ENCODE peak calls at places on chromosomes 6 and 20, in five cellular contexts. One of them, this sample, is unnamed.

GRCh38 chr20:2829376-2829775 is 11.1 kb downstream of the PCED1A start:
- DNase-seq in neuronal stem cell: no peak
- DNase-seq in trophoblast cell: no peak
- DNase-seq in mesenchymal stem cell: no peak
- DNase-seq in IMR-90: no peak
- DNase-seq in this sample: no peak

GRCh38 chr6:169205176-169206160 is 48.2 kb downstream of the THBS2 start:
- DNase-seq in trophoblast cell: no peak
- DNase-seq in IMR-90: peak; percentile 79
- DNase-seq in neuronal stem cell: no peak
- DNase-seq in mesenchymal stem cell: no peak
- DNase-seq in this sample: no peak

GRCh38 chr6:113936093-113936934 is 34.6 kb downstream of the HDAC2 start:
- DNase-seq in trophoblast cell: peak; percentile 38
- DNase-seq in neuronal stem cell: peak; percentile 37
- DNase-seq in mesenchymal stem cell: peak; percentile 69
- DNase-seq in IMR-90: peak; percentile 70
- DNase-seq in this sample: no peak

GRCh38 chr6:79536615-79536968 is 638 bp downstream of the LCA5 start:
- DNase-seq in trophoblast cell: no peak
- DNase-seq in neuronal stem cell: no peak
- DNase-seq in IMR-90: peak; percentile 31
- DNase-seq in mesenchymal stem cell: peak; percentile 65
- DNase-seq in this sample: no peak

GRCh38 chr20:53803492-53804155 is 210.0 kb upstream of the ZNF217 start:
- DNase-seq in neuronal stem cell: no peak
- DNase-seq in mesenchymal stem cell: no peak
- DNase-seq in trophoblast cell: no peak
- DNase-seq in IMR-90: no peak
- DNase-seq in this sample: no peak

GRCh38 chr6:88141641-88142298 is 24.4 kb downstream of the CNR1 start:
- DNase-seq in IMR-90: no peak
- DNase-seq in trophoblast cell: no peak
- DNase-seq in mesenchymal stem cell: no peak
- DNase-seq in neuronal stem cell: no peak
- DNase-seq in this sample: no peak

GRCh38 chr6:120816862-120817261 is 517.4 kb downstream of the TBC1D32 start:
- DNase-seq in trophoblast cell: no peak
- DNase-seq in neuronal stem cell: no peak
- DNase-seq in mesenchymal stem cell: no peak
- DNase-seq in IMR-90: no peak
- DNase-seq in this sample: no peak

GRCh38 chr20:47574616-47575401 is 73.1 kb downstream of the NCOA3 start:
- DNase-seq in neuronal stem cell: no peak
- DNase-seq in mesenchymal stem cell: peak; percentile 26
- DNase-seq in IMR-90: peak; percentile 49
- DNase-seq in trophoblast cell: no peak
- DNase-seq in this sample: no peak

GRCh38 chr20:38453941-38454340 is 18.7 kb upstream of the RALGAPB start:
- DNase-seq in mesenchymal stem cell: no peak
- DNase-seq in IMR-90: no peak
- DNase-seq in neuronal stem cell: no peak
- DNase-seq in trophoblast cell: peak; percentile 32
- DNase-seq in this sample: no peak

GRCh38 chr20:8790442-8791074 is 278.3 kb upstream of the PLCB4 start:
- DNase-seq in neuronal stem cell: peak; percentile 29
- DNase-seq in mesenchymal stem cell: peak; percentile 57
- DNase-seq in IMR-90: peak; percentile 60
- DNase-seq in trophoblast cell: peak; percentile 6
- DNase-seq in this sample: no peak

GRCh38 chr6:50840814-50841192 is 22.1 kb downstream of the TFAP2B start:
- DNase-seq in mesenchymal stem cell: no peak
- DNase-seq in IMR-90: no peak
- DNase-seq in trophoblast cell: no peak
- DNase-seq in neuronal stem cell: no peak
- DNase-seq in this sample: no peak

GRCh38 chr20:11870411-11870810 is 47.3 kb upstream of the BTBD3 start:
- DNase-seq in neuronal stem cell: no peak
- DNase-seq in IMR-90: no peak
- DNase-seq in trophoblast cell: peak; percentile 43
- DNase-seq in mesenchymal stem cell: no peak
- DNase-seq in this sample: no peak

GRCh38 chr6:50096267-50096666 is 46.5 kb upstream of the DEFB112 start:
- DNase-seq in neuronal stem cell: no peak
- DNase-seq in trophoblast cell: no peak
- DNase-seq in IMR-90: no peak
- DNase-seq in mesenchymal stem cell: no peak
- DNase-seq in this sample: no peak

GRCh38 chr6:135180458-135181332 is at the start of gene MYB:
- DNase-seq in mesenchymal stem cell: peak; percentile 49
- DNase-seq in trophoblast cell: peak; percentile 50
- DNase-seq in neuronal stem cell: peak; percentile 67
- DNase-seq in IMR-90: peak; percentile 38
- DNase-seq in this sample: peak; percentile 76

GRCh38 chr6:11600251-11600650 is 62.7 kb downstream of the TMEM170B start:
- DNase-seq in trophoblast cell: no peak
- DNase-seq in IMR-90: no peak
- DNase-seq in mesenchymal stem cell: no peak
- DNase-seq in neuronal stem cell: no peak
- DNase-seq in this sample: no peak

GRCh38 chr20:48747840-48748416 is 79.9 kb downstream of the PREX1 start:
- DNase-seq in neuronal stem cell: no peak
- DNase-seq in mesenchymal stem cell: no peak
- DNase-seq in IMR-90: no peak
- DNase-seq in trophoblast cell: no peak
- DNase-seq in this sample: no peak

GRCh38 chr6:131331146-131331545 is 195.9 kb downstream of the AKAP7 start:
- DNase-seq in trophoblast cell: no peak
- DNase-seq in mesenchymal stem cell: no peak
- DNase-seq in IMR-90: no peak
- DNase-seq in neuronal stem cell: no peak
- DNase-seq in this sample: no peak

DNA sequence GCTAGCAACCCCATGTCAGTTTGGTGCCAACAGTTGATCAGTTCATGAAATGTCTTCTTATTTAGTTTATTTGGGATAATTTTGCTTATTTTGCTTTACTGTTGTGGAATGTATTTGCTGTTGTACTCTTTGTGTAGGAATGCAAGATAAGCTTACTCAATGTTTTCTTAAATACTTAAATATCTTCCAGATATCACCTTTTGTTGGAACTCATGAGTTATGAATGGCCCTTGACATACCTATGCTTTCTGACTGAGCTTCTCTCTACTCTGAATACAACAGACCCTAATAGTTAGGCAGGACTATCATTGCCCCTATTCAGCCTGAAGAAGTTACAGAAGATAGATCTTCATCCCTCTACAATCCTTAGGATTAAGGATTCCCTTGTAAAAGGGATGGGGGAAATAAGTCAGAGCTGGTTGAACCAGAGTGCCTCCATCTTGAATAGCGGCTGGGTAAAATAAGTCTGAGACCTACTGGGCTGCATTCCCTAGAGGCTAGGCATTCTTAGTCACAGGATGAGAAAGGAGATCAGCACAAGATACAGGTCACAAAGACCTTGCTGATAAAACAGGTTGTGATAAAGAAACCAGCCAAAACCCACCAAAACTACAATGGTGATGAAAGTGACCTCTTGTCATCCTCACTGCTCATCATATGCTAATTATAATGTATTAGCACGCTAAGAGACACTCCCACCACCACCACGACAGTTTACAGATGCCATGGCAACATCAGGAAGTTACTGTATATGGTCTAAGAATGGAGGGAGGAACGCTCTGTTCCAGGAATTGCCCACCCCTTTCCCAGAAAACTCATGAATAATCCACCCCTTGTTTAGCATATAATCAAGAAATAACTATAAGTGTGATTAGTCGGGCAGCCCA is 196.8 kb downstream of the AKAP7 start:
- DNase-seq in mesenchymal stem cell: no peak
- DNase-seq in neuronal stem cell: no peak
- DNase-seq in trophoblast cell: peak; percentile 70
- DNase-seq in IMR-90: no peak
- DNase-seq in this sample: no peak
- H2BK120ac ChIP-seq in mesenchymal stem cell: no peak overlapping the region
- H2BK120ac ChIP-seq in neuronal stem cell: no peak overlapping the region
- H2BK120ac ChIP-seq in trophoblast cell: no peak overlapping the region
- H2BK120ac ChIP-seq in IMR-90: no peak overlapping the region
- H2BK120ac ChIP-seq in this sample: no peak overlapping the region

GRCh38 chr6:40586800-40587201 is 363 bp downstream of the LRFN2 start:
- DNase-seq in IMR-90: no peak
- DNase-seq in mesenchymal stem cell: no peak
- DNase-seq in trophoblast cell: no peak
- DNase-seq in neuronal stem cell: no peak
- DNase-seq in this sample: no peak

GRCh38 chr6:40585218-40585617 is 1.9 kb downstream of the LRFN2 start:
- DNase-seq in mesenchymal stem cell: no peak
- DNase-seq in neuronal stem cell: no peak
- DNase-seq in trophoblast cell: no peak
- DNase-seq in IMR-90: no peak
- DNase-seq in this sample: no peak

GRCh38 chr6:40584741-40585140 is 2.4 kb downstream of the LRFN2 start:
- DNase-seq in IMR-90: no peak
- DNase-seq in trophoblast cell: no peak
- DNase-seq in mesenchymal stem cell: no peak
- DNase-seq in neuronal stem cell: no peak
- DNase-seq in this sample: no peak

GRCh38 chr6:40586369-40586768 is 795 bp downstream of the LRFN2 start:
- DNase-seq in IMR-90: no peak
- DNase-seq in neuronal stem cell: no peak
- DNase-seq in trophoblast cell: no peak
- DNase-seq in mesenchymal stem cell: peak; percentile 5
- DNase-seq in this sample: no peak

GRCh38 chr6:40585661-40586269 is 1.4 kb downstream of the LRFN2 start:
- DNase-seq in neuronal stem cell: peak; percentile 49
- DNase-seq in trophoblast cell: no peak
- DNase-seq in mesenchymal stem cell: peak; percentile 9
- DNase-seq in IMR-90: no peak
- DNase-seq in this sample: peak; percentile 73
- H3K14ac ChIP-seq in neuronal stem cell: no peak overlapping the region
- H3K14ac ChIP-seq in trophoblast cell: no peak overlapping the region
- H3K14ac ChIP-seq in mesenchymal stem cell: no peak overlapping the region
- H3K14ac ChIP-seq in IMR-90: no peak overlapping the region
- H3K14ac ChIP-seq in this sample: no peak overlapping the region

GRCh38 chr20:25273046-25273445 is 25.2 kb downstream of the PYGB start:
- DNase-seq in IMR-90: no peak
- DNase-seq in neuronal stem cell: no peak
- DNase-seq in trophoblast cell: no peak
- DNase-seq in mesenchymal stem cell: no peak
- DNase-seq in this sample: no peak

GRCh38 chr20:25270829-25271251 is 23.0 kb downstream of the PYGB start:
- DNase-seq in neuronal stem cell: no peak
- DNase-seq in IMR-90: no peak
- DNase-seq in mesenchymal stem cell: no peak
- DNase-seq in trophoblast cell: no peak
- DNase-seq in this sample: peak; percentile 10

GRCh38 chr20:25271486-25272222 is 23.8 kb downstream of the PYGB start:
- DNase-seq in neuronal stem cell: no peak
- DNase-seq in IMR-90: no peak
- DNase-seq in trophoblast cell: no peak
- DNase-seq in mesenchymal stem cell: no peak
- DNase-seq in this sample: no peak

GRCh38 chr20:25273541-25274358 is 25.9 kb downstream of the PYGB start:
- DNase-seq in neuronal stem cell: no peak
- DNase-seq in mesenchymal stem cell: no peak
- DNase-seq in trophoblast cell: no peak
- DNase-seq in IMR-90: no peak
- DNase-seq in this sample: no peak

DNA sequence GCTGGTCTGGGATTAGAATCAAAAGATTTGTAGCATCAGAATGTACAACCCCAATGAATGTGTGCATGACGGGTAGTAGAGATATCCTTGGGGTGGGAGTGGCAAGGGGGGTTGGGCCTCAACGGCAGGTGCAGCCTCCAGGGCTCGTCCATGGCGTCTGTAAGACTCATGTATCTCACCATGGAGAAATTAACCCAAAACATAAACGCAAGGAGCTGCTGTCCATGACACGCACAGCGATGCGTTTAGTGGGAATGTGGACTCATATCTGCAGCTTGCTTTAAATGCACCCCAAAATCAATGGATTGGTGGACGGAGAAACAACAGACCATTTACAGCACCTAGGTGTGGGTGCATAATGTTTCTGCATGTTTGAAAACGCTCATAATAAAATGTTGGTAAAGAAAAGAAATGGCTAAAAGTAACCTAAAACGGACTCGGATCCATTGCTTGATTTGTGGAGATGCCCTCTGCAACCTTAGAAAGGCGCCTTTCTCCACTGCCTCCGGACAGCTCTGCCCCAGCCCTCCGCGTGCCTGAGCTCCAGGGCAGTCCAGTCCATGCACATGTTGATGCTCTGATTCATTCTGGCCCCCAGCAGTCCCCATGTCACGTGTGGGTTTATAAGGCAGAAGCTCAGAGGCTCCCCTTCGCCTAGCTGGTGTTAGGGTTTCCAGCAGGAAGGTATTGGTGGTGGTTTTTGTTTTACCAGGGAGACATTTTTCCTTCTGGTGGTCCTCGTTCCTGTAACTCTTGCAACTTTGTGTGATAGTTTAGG is 24.5 kb downstream of the PYGB start:
- DNase-seq in IMR-90: no peak
- DNase-seq in neuronal stem cell: no peak
- DNase-seq in mesenchymal stem cell: no peak
- DNase-seq in trophoblast cell: no peak
- DNase-seq in this sample: no peak
- H3K79me1 ChIP-seq in IMR-90: peaks cover 9% of the 10 kb centered on the region
- H3K79me1 ChIP-seq in neuronal stem cell: peaks cover 11% of the 10 kb centered on the region
- H3K79me1 ChIP-seq in mesenchymal stem cell: peaks cover 44% of the 10 kb centered on the region
- H3K79me1 ChIP-seq in trophoblast cell: no peaks in the 10 kb centered on the region
- H3K79me1 ChIP-seq in this sample: no peaks in the 10 kb centered on the region

GRCh38 chr6:73309784-73310502 is 44.1 kb downstream of the DPPA5 start:
- DNase-seq in trophoblast cell: peak; percentile 11
- DNase-seq in IMR-90: peak; percentile 52
- DNase-seq in neuronal stem cell: peak; percentile 50
- DNase-seq in mesenchymal stem cell: peak; percentile 78
- DNase-seq in this sample: peak; percentile 68
- H2BK120ac ChIP-seq in trophoblast cell: no peak overlapping the region
- H2BK120ac ChIP-seq in IMR-90: peak overlapping the region; percentile 91
- H2BK120ac ChIP-seq in neuronal stem cell: no peak overlapping the region
- H2BK120ac ChIP-seq in mesenchymal stem cell: peak overlapping the region; percentile 51
- H2BK120ac ChIP-seq in this sample: no peak overlapping the region

DNA sequence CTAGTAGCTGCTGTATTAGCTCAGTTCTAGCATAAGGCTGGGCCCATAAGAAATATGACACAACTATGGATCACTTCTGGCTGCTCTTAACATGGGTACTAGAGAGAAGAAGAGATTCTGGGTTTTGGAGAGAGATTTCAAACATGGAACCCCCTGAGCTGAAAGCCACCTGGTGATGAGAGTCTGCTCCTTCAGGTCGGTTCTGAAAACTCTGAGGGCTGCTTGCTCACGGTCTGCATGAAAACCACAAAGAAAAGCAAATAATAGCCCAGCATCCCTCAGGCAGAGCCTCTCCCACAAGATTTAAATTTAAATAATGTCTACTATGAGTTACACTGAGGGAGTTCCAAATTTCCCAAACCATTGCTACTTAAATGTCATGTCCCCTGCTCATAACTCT is 301.6 kb downstream of the BMP7 start:
- DNase-seq in neuronal stem cell: no peak
- DNase-seq in IMR-90: no peak
- DNase-seq in mesenchymal stem cell: no peak
- DNase-seq in trophoblast cell: no peak
- DNase-seq in this sample: no peak
- H3K14ac ChIP-seq in neuronal stem cell: no peak overlapping the region
- H3K14ac ChIP-seq in IMR-90: no peak overlapping the region
- H3K14ac ChIP-seq in mesenchymal stem cell: no peak overlapping the region
- H3K14ac ChIP-seq in trophoblast cell: no peak overlapping the region
- H3K14ac ChIP-seq in this sample: no peak overlapping the region

GRCh38 chr20:37359331-37359730 is 13.4 kb downstream of the SRC start:
- DNase-seq in trophoblast cell: no peak
- DNase-seq in IMR-90: no peak
- DNase-seq in neuronal stem cell: no peak
- DNase-seq in mesenchymal stem cell: no peak
- DNase-seq in this sample: no peak
- H3K79me1 ChIP-seq in trophoblast cell: peaks cover 7% of the 10 kb centered on the region
- H3K79me1 ChIP-seq in IMR-90: peaks cover 25% of the 10 kb centered on the region
- H3K79me1 ChIP-seq in neuronal stem cell: peaks cover 38% of the 10 kb centered on the region
- H3K79me1 ChIP-seq in mesenchymal stem cell: peaks cover 65% of the 10 kb centered on the region
- H3K79me1 ChIP-seq in this sample: peaks cover 3% of the 10 kb centered on the region

This sample was measured in H9.